ENCODE peak calls at places on chromosome 6, in six cellular contexts. J is mucosa of descending colon, Z is pancreas, G is GM23248, C is heart left ventricle, H is ascending aorta. V is an unnamed sample. For H3K4me1, the result is how much of the 10 kb centered on the place peaks cover.

GRCh38 chr6:22754111-22754510 is 184.7 kb downstream of the HDGFL1 start:
- DNase-seq in H (no peak), C (no peak), J (no peak), G (no peak), Z (no peak), V (no peak)

GRCh38 chr6:169345198-169345597 is 91.6 kb upstream of the THBS2 start:
- DNase-seq in G (no peak), Z (no peak), C (no peak), H (no peak), J (no peak), V (no peak)

GRCh38 chr6:76420094-76420493 is 347.6 kb upstream of the IMPG1 start:
- DNase-seq in G (no peak), H (no peak), Z (no peak), J (no peak), C (no peak), V (no peak)

GRCh38 chr6:5994234-5994998 is 12.3 kb downstream of the NRN1 start:
- DNase-seq in J (no peak), Z (no peak), G (no peak), H (no peak), C (no peak), V (no peak)

GRCh38 chr6:91480397-91480796 is 893.5 kb upstream of the MAP3K7 start:
- DNase-seq in G (no peak), C (no peak), J (no peak), H (no peak), Z (no peak), V (no peak)

GRCh38 chr6:106628658-106629102 is 618 bp downstream of the RTN4IP1 start:
- DNase-seq in J (no peak), C (no peak), G (no peak), H (no peak), Z (no peak), V (no peak)

GRCh38 chr6:169289671-169290408 is 36.2 kb upstream of the THBS2 start:
- DNase-seq in H (no peak), J (no peak), Z (no peak), G (peak), C (peak), V (no peak)

GRCh38 chr6:111564482-111564945 is 41.2 kb downstream of the TRAF3IP2 start:
- DNase-seq in G (peak), J (no peak), C (peak), H (peak), Z (no peak), V (peak)

GRCh38 chr6:43627008-43627825 is 1.8 kb downstream of the GTPBP2 start:
- DNase-seq in C (peak), H (peak), G (peak), J (no peak), Z (peak), V (peak)

GRCh38 chr6:53741417-53741816 is 53.4 kb upstream of the LRRC1 start:
- DNase-seq in J (no peak), C (no peak), H (no peak), G (no peak), Z (no peak), V (no peak)

GRCh38 chr6:36739947-36740817 is 42.6 kb downstream of the RAB44 start:
- DNase-seq in Z (no peak), J (peak), C (no peak), G (peak), H (no peak), V (no peak)

GRCh38 chr6:24883618-24884017 is 52.1 kb downstream of the RIPOR2 start:
- DNase-seq in Z (no peak), G (peak), J (no peak), H (no peak), C (no peak), V (no peak)

GRCh38 chr6:91681341-91681740 is 1094.5 kb upstream of the MAP3K7 start:
- DNase-seq in J (no peak), G (no peak), Z (no peak), C (no peak), H (no peak), V (no peak)

GRCh38 chr6:74137910-74138309 is 441.9 kb downstream of the CD109 start:
- DNase-seq in C (no peak), H (no peak), J (no peak), Z (no peak), G (peak), V (no peak)

GRCh38 chr6:13472976-13473645 is 14.3 kb downstream of the GFOD1 start:
- DNase-seq in C (no peak), H (no peak), J (no peak), G (no peak), Z (no peak), V (no peak)

GRCh38 chr6:7624781-7625710 is 35.0 kb downstream of the SNRNP48 start:
- DNase-seq in C (no peak), Z (no peak), G (no peak), J (no peak), H (no peak), V (no peak)

GRCh38 chr6:125041740-125042459 is 79.7 kb downstream of the RNF217 start:
- DNase-seq in J (no peak), H (no peak), Z (no peak), C (no peak), G (peak), V (no peak)

GRCh38 chr6:153668758-153669157 is 370.3 kb upstream of the OPRM1 start:
- DNase-seq in G (no peak), Z (no peak), H (no peak), C (no peak), J (no peak), V (no peak)

GRCh38 chr6:372336-372911 is 19.1 kb upstream of the IRF4 start:
- DNase-seq in J (no peak), H (no peak), G (no peak), C (peak), Z (no peak), V (no peak)

GRCh38 chr6:44976677-44977405 is 351.3 kb upstream of the RUNX2 start:
- DNase-seq in G (peak), C (no peak), H (no peak), J (no peak), Z (no peak), V (no peak)

GRCh38 chr6:108739496-108740330 is 108.5 kb upstream of the ARMC2 start:
- DNase-seq in H (peak), J (no peak), C (no peak), G (no peak), Z (no peak), V (no peak)

DNA sequence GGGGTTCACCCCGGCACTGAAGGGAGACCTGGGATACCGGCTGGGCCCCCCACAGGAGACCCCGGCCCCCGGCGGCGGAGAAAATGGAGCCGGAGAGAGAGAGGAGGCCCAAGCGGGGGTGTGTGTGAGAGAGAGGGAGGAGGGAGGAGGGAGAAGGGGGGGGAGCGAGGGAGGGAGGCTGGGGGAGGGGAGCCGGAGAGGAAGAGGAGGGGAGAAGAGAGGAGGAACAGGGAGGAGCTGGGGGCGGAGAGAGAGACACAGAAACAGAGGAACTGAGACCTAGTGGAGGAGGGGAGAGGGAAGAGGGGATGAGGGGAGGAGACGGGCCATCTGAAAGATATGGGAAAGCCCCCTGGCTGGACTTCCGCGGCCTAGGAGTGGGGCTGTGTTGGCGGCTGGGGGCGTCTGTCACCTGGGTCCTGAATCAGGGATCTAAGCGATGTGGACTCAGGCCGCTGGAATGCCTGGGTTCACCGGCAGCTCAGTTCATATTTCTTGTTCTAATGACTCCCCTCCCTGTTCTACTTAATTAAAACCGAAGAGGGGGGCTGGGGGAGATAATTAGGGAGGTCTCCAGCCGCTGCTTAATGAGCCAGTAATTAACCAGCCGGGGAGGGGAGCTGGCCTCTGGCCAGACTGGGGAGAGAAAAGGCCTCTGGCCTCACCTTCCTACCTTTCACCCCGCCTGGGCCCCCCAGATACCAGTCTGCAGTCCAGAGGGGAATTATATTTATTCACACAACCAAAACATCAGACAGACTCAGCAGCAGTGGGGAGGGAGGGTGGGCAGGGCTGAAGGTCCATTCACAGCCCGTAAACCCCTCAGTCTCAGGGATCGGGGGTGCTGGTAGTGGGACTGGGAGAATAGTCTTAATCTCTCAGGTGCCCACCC is at the start of gene PBX2:
- DNase-seq in G (peak), C (peak), J (peak), Z (peak), H (peak), V (peak)
- H3K4me1 ChIP-seq in G (under half), C (half or more), J (under half), Z (under half), H (under half), V (half or more)

GRCh38 chr6:165599596-165600487 is 63.2 kb downstream of the PDE10A start:
- DNase-seq in C (no peak), H (no peak), J (no peak), G (no peak), Z (no peak), V (no peak)
- H3K4me3 ChIP-seq in C (no peak), H (no peak), J (no peak), G (no peak), Z (no peak), V (no peak)

GRCh38 chr6:90413396-90413795 is 116.8 kb upstream of the BACH2 start:
- DNase-seq in J (no peak), H (no peak), C (no peak), Z (no peak), G (no peak), V (no peak)
- H3K4me1 ChIP-seq in J (under half), H (under half), C (under half), Z (under half), G (under half), V (under half)

GRCh38 chr6:88164061-88164460 is 2.1 kb downstream of the CNR1 start:
- DNase-seq in Z (no peak), J (no peak), C (no peak), H (no peak), G (no peak), V (no peak)

GRCh38 chr6:88165087-88165876 is 865 bp downstream of the CNR1 start:
- DNase-seq in H (no peak), C (no peak), Z (no peak), J (no peak), G (peak), V (no peak)

GRCh38 chr6:88161921-88162320 is 4.2 kb downstream of the CNR1 start:
- DNase-seq in G (no peak), C (no peak), J (no peak), H (no peak), Z (no peak), V (no peak)

GRCh38 chr6:88165877-88166492 is at the start of gene CNR1:
- DNase-seq in C (peak), H (peak), Z (peak), G (peak), J (peak), V (peak)

DNA sequence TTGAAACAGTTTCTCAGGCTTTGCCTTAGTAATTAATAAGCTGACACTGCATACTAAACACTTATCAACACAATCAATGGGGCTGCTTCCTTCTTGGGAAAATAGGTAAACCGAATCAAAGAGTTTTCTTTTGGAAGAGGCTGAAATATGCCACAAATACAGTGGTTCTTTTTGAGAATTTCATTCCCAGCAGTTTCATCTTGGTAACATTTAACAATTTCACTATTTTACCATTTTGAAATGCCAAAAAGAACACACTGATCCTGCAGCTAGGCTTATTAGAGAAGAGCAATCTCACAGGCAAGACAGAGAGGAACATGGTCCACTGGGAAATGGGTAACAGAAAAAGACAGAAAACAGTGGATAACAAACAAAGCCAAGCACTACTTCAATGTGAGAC is 2.6 kb downstream of the CNR1 start:
- DNase-seq in H (no peak), G (no peak), J (no peak), Z (no peak), C (no peak), V (no peak)
- H3K4me3 ChIP-seq in H (no peak), G (no peak), J (no peak), Z (no peak), C (no peak), V (no peak)

GRCh38 chr6:87918461-87918941 is 129.1 kb upstream of the SPACA1 start:
- DNase-seq in G (peak), C (no peak), Z (no peak), J (no peak), H (no peak), V (no peak)
- H3K4me1 ChIP-seq in G (under half), C (under half), Z (under half), J (under half), H (under half), V (under half)

GRCh38 chr6:35724471-35724870 is 12.4 kb upstream of the ARMC12 start:
- DNase-seq in H (no peak), Z (no peak), J (no peak), G (no peak), C (no peak), V (no peak)

GRCh38 chr6:35724059-35724458 is 12.8 kb upstream of the ARMC12 start:
- DNase-seq in J (no peak), Z (no peak), G (no peak), C (no peak), H (no peak), V (no peak)

GRCh38 chr6:35725721-35726438 is 11.0 kb upstream of the ARMC12 start:
- DNase-seq in G (peak), C (peak), H (peak), Z (peak), J (peak), V (peak)

GRCh38 chr6:35723587-35723986 is 13.2 kb upstream of the ARMC12 start:
- DNase-seq in G (no peak), C (no peak), Z (no peak), J (no peak), H (no peak), V (no peak)

DNA sequence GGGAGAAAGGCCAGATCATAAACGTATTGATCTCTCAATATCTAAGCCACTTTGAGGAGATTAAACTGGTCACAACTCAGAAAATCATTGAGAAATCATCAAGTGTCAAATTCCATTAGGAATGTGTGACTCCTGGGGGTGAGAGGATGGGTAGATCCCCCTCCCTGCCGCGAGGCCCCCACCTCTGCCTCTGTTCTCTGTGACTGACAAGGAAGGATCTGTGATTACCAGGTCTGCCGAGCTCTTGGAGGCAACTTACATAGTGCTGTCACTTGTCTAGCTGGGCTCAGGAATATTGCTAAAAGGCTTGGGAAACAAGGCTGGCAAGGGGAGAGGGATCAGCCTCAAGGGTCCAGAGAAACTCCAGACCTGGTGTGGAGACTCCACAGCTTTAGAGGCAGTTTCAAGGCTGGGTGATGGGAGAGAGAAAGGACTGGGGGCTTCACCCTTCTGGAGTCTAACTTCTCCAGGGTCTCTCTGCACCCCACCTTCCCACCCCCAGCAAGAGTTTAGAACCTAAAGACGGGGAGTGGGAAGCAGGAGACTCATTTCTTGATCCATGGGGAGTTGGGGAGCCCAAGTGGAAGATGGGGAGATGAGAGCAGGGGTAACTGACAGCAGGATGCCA is 11.6 kb upstream of the ARMC12 start:
- DNase-seq in Z (no peak), G (no peak), C (no peak), H (no peak), J (no peak), V (no peak)
- H3K4me3 ChIP-seq in Z (no peak), G (no peak), C (peak), H (no peak), J (no peak), V (no peak)

V was measured in thyroid gland.